ENCODE peak calls at places on chromosome X, in four cellular contexts. M is left ventricle myocardium superior; N is activated naive CD8-positive, alpha-beta T cell treated with anti-CD3 and anti-CD28 coated beads, Interleukin-2, amount 10 ng/mL, durations not matched to agents 7 days and 5 days; F is T-helper 17 cell. Q is an unnamed sample.

GRCh38 chrX:139483721-139484120 is 46.8 kb upstream of the F9 start:
- ATAC-seq in M (no peak), N (no peak), F (no peak), Q (no peak)

GRCh38 chrX:71096702-71097032 is 1.0 kb downstream of the FOXO4 start:
- ATAC-seq in F (no peak), M (peak; percentile 6), N (no peak), Q (no peak)

GRCh38 chrX:9279271-9279596 is 185.6 kb upstream of the TBL1X start:
- ATAC-seq in M (no peak), F (no peak), N (no peak), Q (no peak)

GRCh38 chrX:41781500-41781899 is 57.5 kb downstream of the GPR82 start:
- ATAC-seq in N (no peak), F (peak; percentile 73), M (peak; percentile 20), Q (peak; percentile 48)

GRCh38 chrX:42107495-42108139 is 184.3 kb upstream of the CASK start:
- ATAC-seq in M (no peak), F (no peak), N (no peak), Q (no peak)

GRCh38 chrX:107552976-107553375 is 75.3 kb upstream of the PRPS1 start:
- ATAC-seq in M (no peak), F (no peak), N (no peak), Q (no peak)

GRCh38 chrX:78092296-78092695 is 11.8 kb upstream of the PGK1 start:
- ATAC-seq in M (no peak), F (no peak), N (peak; percentile 78), Q (peak; percentile 88)

GRCh38 chrX:134180566-134180965 is 56.4 kb upstream of the CCDC160 start:
- ATAC-seq in N (no peak), M (no peak), F (no peak), Q (no peak)

GRCh38 chrX:11585174-11585573 is 80.5 kb downstream of the ARHGAP6 start:
- ATAC-seq in M (no peak), F (no peak), N (no peak), Q (no peak)

GRCh38 chrX:150502979-150503897 is 65.2 kb upstream of the MTM1 start:
- ATAC-seq in N (no peak), M (no peak), F (no peak), Q (no peak)

GRCh38 chrX:75156537-75156945 is 458 bp upstream of the ABCB7 start:
- ATAC-seq in M (peak; percentile 41), N (peak; percentile 24), F (peak; percentile 47), Q (no peak)

GRCh38 chrX:10118530-10118929 is 38.2 kb upstream of the CLCN4 start:
- ATAC-seq in N (no peak), M (no peak), F (no peak), Q (no peak)

GRCh38 chrX:8815460-8816065 is 14.4 kb upstream of the FAM9A start:
- ATAC-seq in M (no peak), F (no peak), N (no peak), Q (no peak)

GRCh38 chrX:120332394-120332793 is 21.1 kb upstream of the TMEM255A start:
- ATAC-seq in F (no peak), M (no peak), N (no peak), Q (no peak)

GRCh38 chrX:48938721-48939416 is 18.5 kb downstream of the OTUD5 start:
- ATAC-seq in F (peak; percentile 62), N (peak; percentile 28), M (no peak), Q (peak; percentile 26)

GRCh38 chrX:56600987-56601386 is 37.6 kb downstream of the UBQLN2 start:
- ATAC-seq in N (no peak), F (no peak), M (no peak), Q (no peak)

GRCh38 chrX:19670854-19671620 is 155.7 kb upstream of the MAP3K15 start:
- ATAC-seq in N (no peak), F (no peak), M (peak; percentile 95), Q (peak; percentile 33)

GRCh38 chrX:93649381-93649780 is 24.0 kb downstream of the NAP1L3 start:
- ATAC-seq in N (no peak), M (no peak), F (no peak), Q (no peak)

GRCh38 chrX:11349020-11349419 is 55.8 kb downstream of the AMELX start:
- ATAC-seq in N (no peak), M (no peak), F (no peak), Q (no peak)

GRCh38 chrX:129980043-129980442 is 2.4 kb upstream of the BCORL1 start:
- ATAC-seq in M (peak; percentile 16), F (no peak), N (no peak), Q (no peak)

GRCh38 chrX:43728966-43729365 is 72.9 kb downstream of the MAOA start:
- ATAC-seq in N (no peak), M (no peak), F (no peak), Q (no peak)

GRCh38 chrX:41177297-41177696 is 92.1 kb downstream of the USP9X start:
- ATAC-seq in F (no peak), M (no peak), N (no peak), Q (no peak)

GRCh38 chrX:147737690-147738089 is 174.0 kb upstream of the FMR1 start:
- ATAC-seq in M (no peak), F (no peak), N (peak; percentile 53), Q (no peak)

GRCh38 chrX:138020941-138021340 is 455.0 kb downstream of the ZIC3 start:
- ATAC-seq in N (no peak), F (no peak), M (no peak), Q (no peak)

GRCh38 chrX:123422875-123423274 is 238.8 kb downstream of the GRIA3 start:
- ATAC-seq in F (no peak), N (no peak), M (no peak), Q (no peak)

GRCh38 chrX:37776987-37777325 is 2.9 kb upstream of the CYBB start:
- ATAC-seq in N (peak; percentile 51), M (no peak), F (peak; percentile 37), Q (no peak)

GRCh38 chrX:115459883-115460564 is 101.0 kb upstream of the PLS3 start:
- ATAC-seq in M (peak; percentile 53), F (no peak), N (no peak), Q (no peak)